ENCODE peak calls at places on chromosomes 2 and 18, in five cellular contexts. J is RWPE1; H is CD4-positive, alpha-beta memory T cell; D is lower lobe of right lung; S is breast epithelium. Q is an unnamed sample.

GRCh38 chr2:74429487-74430451 is 8.2 kb downstream of the WDR54 start:
- DNase-seq in J (no peak), H (no peak), D (no peak), S (no peak), Q (no peak)

GRCh38 chr18:50447952-50448351 is 73.1 kb downstream of the SKA1 start:
- DNase-seq in J (no peak), H (no peak), D (no peak), S (no peak), Q (no peak)

GRCh38 chr2:100907832-100908231 is 87.9 kb downstream of the NPAS2 start:
- DNase-seq in J (no peak), H (no peak), D (no peak), S (no peak), Q (no peak)

GRCh38 chr2:41910126-41910525 is 137.7 kb upstream of the PKDCC start:
- DNase-seq in J (no peak), H (no peak), D (no peak), S (no peak), Q (no peak)

GRCh38 chr2:65722028-65722427 is 289.6 kb upstream of the SPRED2 start:
- DNase-seq in J (peak; percentile 15), H (no peak), D (no peak), S (no peak), Q (no peak)

GRCh38 chr2:12487253-12488004 is 229.3 kb upstream of the TRIB2 start:
- DNase-seq in J (no peak), H (no peak), D (no peak), S (no peak), Q (no peak)

GRCh38 chr18:79692886-79693285 is 13.3 kb downstream of the CTDP1 start:
- DNase-seq in J (no peak), H (no peak), D (no peak), S (no peak), Q (no peak)

GRCh38 chr2:23757686-23758433 is 169.1 kb downstream of the ATAD2B start:
- DNase-seq in J (peak; percentile 70), H (no peak), D (no peak), S (no peak), Q (no peak)

GRCh38 chr2:236702693-236703092 is 133.1 kb downstream of the ACKR3 start:
- DNase-seq in J (no peak), H (no peak), D (no peak), S (no peak), Q (no peak)

GRCh38 chr2:144628566-144628965 is 108.6 kb upstream of the ZEB2 start:
- DNase-seq in J (no peak), H (no peak), D (no peak), S (no peak), Q (no peak)

GRCh38 chr2:74655579-74655978 is 1.5 kb downstream of the SEMA4F start:
- DNase-seq in J (no peak), H (no peak), D (no peak), S (no peak), Q (no peak)

GRCh38 chr2:109436635-109437225 is 177.0 kb downstream of the SEPTIN10 start:
- DNase-seq in J (no peak), H (no peak), D (peak; percentile 34), S (no peak), Q (peak; percentile 49)

GRCh38 chr2:163554864-163555263 is 180.9 kb downstream of the FIGN start:
- DNase-seq in J (no peak), H (no peak), D (no peak), S (no peak), Q (no peak)

GRCh38 chr18:73848656-73849055 is 299.0 kb downstream of the FBXO15 start:
- DNase-seq in J (peak; percentile 23), H (no peak), D (no peak), S (no peak), Q (no peak)

GRCh38 chr2:149489452-149489851 is 98.1 kb downstream of the MMADHC start:
- DNase-seq in J (no peak), H (no peak), D (no peak), S (no peak), Q (no peak)

GRCh38 chr2:85173909-85174308 is 40.7 kb downstream of the TCF7L1 start:
- DNase-seq in J (no peak), H (no peak), D (no peak), S (no peak), Q (peak; percentile 64)
- H3K27ac ChIP-seq in J (no peak overlapping the region), H (no peak overlapping the region), D (no peak overlapping the region), S (no peak overlapping the region), Q (no peak overlapping the region)

GRCh38 chr2:121506187-121506586 is 24.5 kb upstream of the RNU4ATAC start:
- DNase-seq in J (no peak), H (no peak), D (no peak), S (no peak), Q (no peak)
- H3K27ac ChIP-seq in J (peak overlapping the region; percentile 59), H (no peak overlapping the region), D (no peak overlapping the region), S (no peak overlapping the region), Q (no peak overlapping the region)

DNA sequence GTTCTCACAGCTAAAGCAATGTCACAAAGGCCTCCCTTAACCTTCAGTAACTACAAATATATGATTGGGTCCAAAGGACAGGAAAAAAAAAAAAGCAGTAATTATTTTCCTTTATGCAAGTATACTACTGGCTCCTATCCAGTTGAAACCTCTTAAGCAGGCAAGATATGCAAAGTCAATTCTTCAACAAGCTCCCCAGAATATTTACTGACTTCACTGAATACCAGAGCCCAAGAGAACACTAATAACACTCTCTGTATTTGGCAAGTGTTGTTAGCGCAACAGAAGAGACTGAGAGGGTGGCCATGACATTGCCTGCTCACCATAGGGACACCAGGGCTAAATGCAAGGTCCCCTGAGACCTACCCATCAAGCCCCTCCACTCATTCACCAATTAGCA is 74.5 kb downstream of the AP1S3 start:
- DNase-seq in J (no peak), H (no peak), D (no peak), S (no peak), Q (no peak)
- H3K27ac ChIP-seq in J (no peak overlapping the region), H (no peak overlapping the region), D (peak overlapping the region; percentile 69), S (no peak overlapping the region), Q (no peak overlapping the region)

DNA sequence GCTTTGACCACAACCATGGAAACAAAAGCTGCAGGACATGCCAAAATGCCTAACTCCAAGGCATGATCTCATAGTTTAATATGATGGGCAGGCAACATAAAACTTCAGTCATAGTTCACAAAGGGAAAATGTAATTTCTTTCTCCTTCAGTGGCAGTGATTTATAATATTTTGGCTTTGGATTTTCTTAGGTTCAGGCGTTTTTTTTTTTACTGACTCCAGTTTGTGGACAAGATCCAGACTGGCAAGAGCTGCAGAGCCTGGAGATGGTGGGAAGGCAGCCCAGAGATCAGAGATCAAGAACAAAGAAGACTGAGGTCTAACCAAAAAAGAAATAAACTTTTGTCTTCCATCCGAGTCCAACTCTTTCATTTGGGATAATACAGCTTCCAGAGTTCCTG is 215.4 kb upstream of the SETBP1 start:
- DNase-seq in J (no peak), H (no peak), D (no peak), S (no peak), Q (no peak)
- H3K27ac ChIP-seq in J (no peak overlapping the region), H (no peak overlapping the region), D (no peak overlapping the region), S (no peak overlapping the region), Q (peak overlapping the region; percentile 55)

Q was measured in suprapubic skin.